ENCODE peak calls at places on chromosomes 6 and 20, in nine cellular contexts. H is stimulated activated CD4-positive, alpha-beta T cell treated with anti-CD3 and anti-CD28 coated beads, Interleukin-15, amount 100 ng/mL, for 1 hour; I is breast epithelium; L is kidney; K is NCI-H2081; P is HAP-1; F is NCI-H1417; N is PC-9; Q is RPMI8226. T is an unnamed sample.

GRCh38 chr6:65450451-65450850 is 256.6 kb downstream of the EYS start:
- DNase-seq in P (peak; percentile 10), Q (no peak), F (no peak), K (no peak), L (no peak), I (no peak), N (no peak), H (no peak), T (no peak)

GRCh38 chr6:150922137-150922536 is 56.6 kb downstream of the MTHFD1L start:
- DNase-seq in L (no peak), P (no peak), K (no peak), H (no peak), F (no peak), Q (no peak), I (no peak), N (no peak), T (no peak)

GRCh38 chr6:168473197-168473596 is 32.2 kb downstream of the SMOC2 start:
- DNase-seq in N (no peak), H (no peak), K (no peak), F (no peak), Q (peak; percentile 57), P (no peak), I (no peak), L (no peak), T (no peak)

GRCh38 chr20:51206032-51206662 is 183.2 kb upstream of the KCNG1 start:
- DNase-seq in K (no peak), P (peak; percentile 55), N (no peak), Q (no peak), H (no peak), L (no peak), I (no peak), F (no peak), T (peak; percentile 59)

GRCh38 chr6:5325173-5325572 is 63.9 kb downstream of the FARS2 start:
- DNase-seq in I (no peak), H (no peak), F (no peak), N (no peak), P (no peak), K (no peak), Q (peak; percentile 56), L (no peak), T (no peak)

GRCh38 chr6:98576811-98577210 is 257.6 kb upstream of the POU3F2 start:
- DNase-seq in N (no peak), K (no peak), L (no peak), I (no peak), Q (no peak), F (no peak), H (no peak), P (no peak), T (no peak)

GRCh38 chr6:132520953-132521352 is 8.0 kb upstream of the STX7 start:
- DNase-seq in L (no peak), F (no peak), N (no peak), Q (no peak), I (no peak), P (no peak), H (no peak), K (no peak), T (no peak)

GRCh38 chr20:32019156-32019510 is 8.9 kb downstream of the CCM2L start:
- DNase-seq in H (no peak), P (peak; percentile 72), N (no peak), I (no peak), K (no peak), Q (no peak), F (no peak), L (no peak), T (peak; percentile 40)

GRCh38 chr6:146871613-146872465 is 273.1 kb downstream of the ADGB start:
- DNase-seq in L (no peak), F (peak; percentile 61), Q (no peak), K (no peak), I (no peak), H (no peak), N (no peak), P (no peak), T (no peak)

GRCh38 chr6:143136647-143137046 is 76.0 kb downstream of the AIG1 start:
- DNase-seq in F (no peak), Q (no peak), I (no peak), P (no peak), H (no peak), N (no peak), L (no peak), K (no peak), T (no peak)

GRCh38 chr6:12606616-12607015 is 110.0 kb upstream of the PHACTR1 start:
- DNase-seq in P (no peak), I (no peak), Q (no peak), N (no peak), L (no peak), K (no peak), H (no peak), F (no peak), T (no peak)

GRCh38 chr6:1062786-1063545 is 248.9 kb upstream of the FOXQ1 start:
- DNase-seq in Q (peak; percentile 21), L (no peak), F (no peak), I (no peak), P (no peak), H (no peak), N (no peak), K (no peak), T (no peak)

GRCh38 chr20:62358728-62359490 is 8.2 kb downstream of the LAMA5 start:
- DNase-seq in H (no peak), I (no peak), Q (no peak), N (no peak), F (no peak), L (peak; percentile 83), K (no peak), P (no peak), T (no peak)

GRCh38 chr6:170026272-170027110 is 264.4 kb downstream of the DLL1 start:
- DNase-seq in Q (peak; percentile 81), H (no peak), I (peak; percentile 90), K (peak; percentile 84), N (peak; percentile 63), F (peak; percentile 93), L (peak; percentile 96), P (no peak), T (peak; percentile 87)

GRCh38 chr6:158387036-158387435 is 74.8 kb downstream of the TULP4 start:
- DNase-seq in P (no peak), N (no peak), H (no peak), I (no peak), Q (peak; percentile 12), L (no peak), K (no peak), F (no peak), T (no peak)

GRCh38 chr20:3592931-3593330 is 70.3 kb downstream of the GFRA4 start:
- DNase-seq in Q (no peak), N (no peak), H (no peak), I (no peak), K (no peak), P (no peak), L (no peak), F (no peak), T (no peak)

GRCh38 chr6:227074-227782 is 65.1 kb upstream of the DUSP22 start:
- DNase-seq in Q (no peak), N (no peak), P (no peak), F (no peak), K (no peak), H (no peak), L (no peak), I (peak; percentile 10), T (no peak)

GRCh38 chr6:40340196-40340595 is 247.0 kb downstream of the LRFN2 start:
- DNase-seq in K (no peak), I (no peak), P (no peak), Q (no peak), N (no peak), H (no peak), L (no peak), F (no peak), T (no peak)

GRCh38 chr6:77786935-77787629 is 134.2 kb downstream of the MEI4 start:
- DNase-seq in P (no peak), I (no peak), N (no peak), K (no peak), L (no peak), Q (no peak), H (no peak), F (no peak), T (no peak)

GRCh38 chr6:62819640-62820039 is 391.6 kb upstream of the FKBP1C start:
- DNase-seq in Q (no peak), P (no peak), H (no peak), I (no peak), L (no peak), N (no peak), K (no peak), F (no peak), T (no peak)

GRCh38 chr20:64113796-64114355 is 6.5 kb upstream of the NPBWR2 start:
- DNase-seq in I (no peak), P (no peak), L (peak; percentile 46), F (no peak), N (peak; percentile 19), H (no peak), Q (no peak), K (no peak), T (no peak)

GRCh38 chr6:52552278-52552643 is 24.6 kb downstream of the TRAM2 start:
- DNase-seq in I (no peak), P (no peak), K (no peak), H (no peak), N (no peak), L (no peak), Q (peak; percentile 84), F (peak; percentile 58), T (no peak)